ENCODE peak calls at places on chromosomes 6 and 20, in ten cellular contexts. V is foreskin fibroblast; S is ACHN; O is COR-L47; R is epithelial cell of prostate; D is WTC11; A is stimulated activated naive CD4-positive, alpha-beta T cell; X is KBM-7; L is hypothalamus; J is Calu3. Q is an unnamed sample.

GRCh38 chr6:16999486-17000436 is 102.1 kb upstream of the STMND1 start:
- DNase-seq in J (no peak), S (no peak), R (peak; percentile 39), L (no peak), X (no peak), A (no peak), V (peak; percentile 90), O (no peak), D (no peak), Q (peak; percentile 85)

GRCh38 chr6:137291441-137291840 is 72.3 kb upstream of the IFNGR1 start:
- DNase-seq in L (peak; percentile 6), V (peak; percentile 78), D (no peak), J (no peak), X (peak; percentile 99), A (no peak), O (no peak), S (no peak), R (no peak), Q (peak; percentile 35)

GRCh38 chr6:166785131-166785530 is 158.1 kb upstream of the RPS6KA2 start:
- DNase-seq in L (no peak), R (no peak), J (no peak), X (no peak), D (no peak), S (no peak), O (no peak), V (no peak), A (no peak), Q (no peak)

GRCh38 chr20:5973172-5973571 is 22.7 kb downstream of the MCM8 start:
- DNase-seq in L (no peak), O (no peak), J (no peak), R (peak; percentile 82), D (no peak), S (peak; percentile 94), A (no peak), V (peak; percentile 53), X (no peak), Q (peak; percentile 23)

GRCh38 chr20:39533858-39534257 is 571.7 kb downstream of the DHX35 start:
- DNase-seq in X (no peak), O (no peak), V (no peak), J (no peak), S (no peak), L (no peak), R (no peak), D (no peak), A (no peak), Q (no peak)

GRCh38 chr6:156866181-156866862 is 89.1 kb downstream of the ARID1B start:
- DNase-seq in D (no peak), R (no peak), O (no peak), L (no peak), S (peak; percentile 56), A (no peak), J (no peak), X (no peak), V (peak; percentile 59), Q (peak; percentile 64)

GRCh38 chr6:8219352-8219943 is 117.1 kb upstream of the EEF1E1 start:
- DNase-seq in S (peak; percentile 40), L (no peak), X (peak; percentile 78), A (peak; percentile 2), R (no peak), J (peak; percentile 46), D (peak; percentile 30), V (peak; percentile 83), O (peak; percentile 9), Q (peak; percentile 69)

GRCh38 chr6:45483501-45483900 is 105.8 kb upstream of the SUPT3H start:
- DNase-seq in L (no peak), O (no peak), A (no peak), D (no peak), J (no peak), X (no peak), S (no peak), R (no peak), V (no peak), Q (peak; percentile 60)

GRCh38 chr20:63114006-63114692 is 101.8 kb downstream of the YTHDF1 start:
- DNase-seq in J (no peak), O (no peak), S (no peak), L (no peak), A (no peak), R (no peak), X (no peak), V (no peak), D (no peak), Q (no peak)

GRCh38 chr6:29403801-29404200 is 8.4 kb downstream of the OR12D2 start:
- DNase-seq in R (no peak), X (no peak), V (no peak), A (no peak), L (no peak), S (no peak), J (no peak), O (no peak), D (no peak), Q (no peak)

GRCh38 chr20:32534661-32535240 is 50.4 kb downstream of the NOL4L start:
- DNase-seq in L (no peak), A (peak; percentile 61), J (no peak), D (peak; percentile 36), O (no peak), X (peak; percentile 59), V (no peak), S (no peak), R (no peak), Q (no peak)

GRCh38 chr20:58682656-58683055 is 9.9 kb upstream of the NPEPL1 start:
- DNase-seq in J (no peak), R (peak; percentile 49), A (no peak), S (no peak), O (no peak), X (no peak), D (no peak), V (no peak), L (no peak), Q (no peak)

GRCh38 chr6:114140416-114140815 is 169.5 kb upstream of the HDAC2 start:
- DNase-seq in L (no peak), D (no peak), V (peak; percentile 56), R (no peak), A (no peak), J (no peak), O (no peak), S (no peak), X (no peak), Q (no peak)

GRCh38 chr6:100171533-100172321 is 177.7 kb upstream of the MCHR2 start:
- DNase-seq in D (no peak), A (no peak), J (no peak), L (no peak), S (no peak), R (peak; percentile 45), V (peak; percentile 28), O (no peak), X (peak; percentile 19), Q (no peak)

GRCh38 chr6:22954749-22955385 is 385.5 kb downstream of the HDGFL1 start:
- DNase-seq in V (peak; percentile 17), A (no peak), L (no peak), D (no peak), J (no peak), O (no peak), R (no peak), X (no peak), S (peak; percentile 51), Q (peak; percentile 49)

GRCh38 chr20:38725458-38725958 is 1.2 kb downstream of the SLC32A1 start:
- DNase-seq in S (no peak), V (no peak), O (no peak), J (no peak), R (no peak), X (peak; percentile 52), A (no peak), L (no peak), D (no peak), Q (no peak)

GRCh38 chr6:165662671-165663282 is at the start of gene PDE10A:
- DNase-seq in X (no peak), L (no peak), D (peak; percentile 53), A (no peak), J (peak; percentile 79), R (no peak), O (no peak), S (peak; percentile 82), V (peak; percentile 15), Q (peak; percentile 20)

GRCh38 chr6:2976571-2977085 is 5.3 kb upstream of the SERPINB6 start:
- DNase-seq in L (no peak), R (no peak), V (peak; percentile 90), S (peak; percentile 20), X (no peak), D (no peak), A (no peak), J (no peak), O (no peak), Q (peak; percentile 85)

GRCh38 chr6:34360556-34360955 is 31.9 kb downstream of the NUDT3 start:
- DNase-seq in J (no peak), V (peak; percentile 48), D (no peak), O (no peak), L (no peak), A (no peak), X (no peak), S (no peak), R (no peak), Q (peak; percentile 47)

GRCh38 chr20:51703446-51704287 is 64.5 kb downstream of the ATP9A start:
- DNase-seq in D (no peak), S (peak; percentile 26), O (no peak), V (no peak), A (no peak), X (no peak), J (no peak), R (no peak), L (no peak), Q (no peak)

GRCh38 chr6:1821188-1822183 is 211.8 kb downstream of the FOXC1 start:
- DNase-seq in V (peak; percentile 82), D (no peak), O (no peak), X (no peak), J (peak; percentile 9), S (no peak), L (no peak), A (no peak), R (no peak), Q (peak; percentile 52)

GRCh38 chr20:10877345-10877744 is 203.5 kb upstream of the JAG1 start:
- DNase-seq in J (no peak), A (no peak), D (no peak), X (no peak), S (no peak), O (no peak), R (no peak), L (no peak), V (peak; percentile 79), Q (no peak)

GRCh38 chr6:4008324-4009047 is 70.5 kb downstream of the FAM217A start:
- DNase-seq in J (peak; percentile 16), S (peak; percentile 73), V (peak; percentile 84), X (peak; percentile 67), R (peak; percentile 50), D (no peak), L (no peak), A (no peak), O (peak; percentile 33), Q (peak; percentile 83)